ENCODE peak calls at places on chromosomes 4 and X, in four cellular contexts. T is cerebellar nuclear complex, M is lung, V is dermis blood vessel endothelial cell. F is an unnamed sample.

GRCh38 chrX:16836371-16836770 is 33.8 kb downstream of the RBBP7 start:
- DNase-seq in V (peak; percentile 75), M (no peak), T (no peak), F (no peak)

GRCh38 chr4:88163286-88163685 is 4.8 kb upstream of the ABCG2 start:
- DNase-seq in T (no peak), M (no peak), V (no peak), F (no peak)

GRCh38 chr4:108370291-108370690 is 201.6 kb upstream of the LEF1 start:
- DNase-seq in M (no peak), T (no peak), V (no peak), F (no peak)

GRCh38 chr4:7909966-7910720 is 29.5 kb downstream of the AFAP1 start:
- DNase-seq in T (peak; percentile 61), M (no peak), V (no peak), F (peak; percentile 47)

GRCh38 chrX:150548251-150548650 is 20.2 kb upstream of the MTM1 start:
- DNase-seq in V (no peak), T (no peak), M (no peak), F (no peak)

GRCh38 chr4:104649631-104650030 is 154.9 kb upstream of the CXXC4 start:
- DNase-seq in V (no peak), M (no peak), T (no peak), F (no peak)

GRCh38 chrX:17081535-17081934 is 135.1 kb downstream of the REPS2 start:
- DNase-seq in T (no peak), V (no peak), M (no peak), F (no peak)

GRCh38 chr4:3302164-3302785 is 9.5 kb downstream of the RGS12 start:
- DNase-seq in V (peak; percentile 72), T (no peak), M (no peak), F (no peak)

GRCh38 chr4:137509855-137510282 is 22.4 kb downstream of the PCDH18 start:
- DNase-seq in T (no peak), M (no peak), V (no peak), F (peak; percentile 39)

GRCh38 chrX:118631586-118631985 is 95.8 kb upstream of the IL13RA1 start:
- DNase-seq in T (no peak), V (no peak), M (no peak), F (no peak)

GRCh38 chr4:25258980-25259578 is 25.2 kb downstream of the PI4K2B start:
- DNase-seq in T (no peak), M (no peak), V (peak; percentile 70), F (peak; percentile 17)

GRCh38 chr4:139875456-139875855 is 209.8 kb downstream of the MGST2 start:
- DNase-seq in M (no peak), V (no peak), T (no peak), F (no peak)

GRCh38 chr4:158094413-158095110 is 78.3 kb downstream of the GASK1B start:
- DNase-seq in M (no peak), V (peak; percentile 26), T (no peak), F (peak; percentile 11)